ENCODE peak calls at places on chromosomes 1 and 21, in four cellular contexts. One of them, this sample, is unnamed.

GRCh38 chr1:212205843-212206242 is 79.4 kb upstream of the PPP2R5A start:
- DNase-seq in lower lobe of right lung: no peak
- DNase-seq in T-helper 2 cell: no peak
- DNase-seq in AG04449: no peak
- DNase-seq in this sample: no peak

GRCh38 chr21:45618846-45619485 is 24.6 kb upstream of the PCBP3 start:
- DNase-seq in lower lobe of right lung: no peak
- DNase-seq in T-helper 2 cell: no peak
- DNase-seq in AG04449: no peak
- DNase-seq in this sample: no peak

GRCh38 chr21:40689816-40690215 is 157.1 kb downstream of the DSCAM start:
- DNase-seq in lower lobe of right lung: no peak
- DNase-seq in T-helper 2 cell: no peak
- DNase-seq in AG04449: no peak
- DNase-seq in this sample: no peak

GRCh38 chr21:25689226-25689625 is 45.5 kb downstream of the ATP5PF start:
- DNase-seq in lower lobe of right lung: no peak
- DNase-seq in T-helper 2 cell: no peak
- DNase-seq in AG04449: no peak
- DNase-seq in this sample: no peak

GRCh38 chr1:154608522-154609294 is 722 bp upstream of the ADAR start:
- DNase-seq in lower lobe of right lung: no peak
- DNase-seq in T-helper 2 cell: peak
- DNase-seq in AG04449: no peak
- DNase-seq in this sample: no peak

GRCh38 chr21:14547834-14548513 is 1.9 kb upstream of the SAMSN1 start:
- DNase-seq in lower lobe of right lung: no peak
- DNase-seq in T-helper 2 cell: no peak
- DNase-seq in AG04449: no peak
- DNase-seq in this sample: no peak

GRCh38 chr21:45528981-45529784 is 13.1 kb downstream of the SLC19A1 start:
- DNase-seq in lower lobe of right lung: peak
- DNase-seq in T-helper 2 cell: no peak
- DNase-seq in AG04449: no peak
- DNase-seq in this sample: no peak

GRCh38 chr1:198669023-198669698 is 30.3 kb downstream of the PTPRC start:
- DNase-seq in lower lobe of right lung: no peak
- DNase-seq in T-helper 2 cell: no peak
- DNase-seq in AG04449: peak
- DNase-seq in this sample: peak

GRCh38 chr1:210291088-210291487 is 37.6 kb upstream of the HHAT start:
- DNase-seq in lower lobe of right lung: no peak
- DNase-seq in T-helper 2 cell: no peak
- DNase-seq in AG04449: no peak
- DNase-seq in this sample: no peak

GRCh38 chr1:228101994-228102790 is 933 bp downstream of the C1orf35 start:
- DNase-seq in lower lobe of right lung: no peak
- DNase-seq in T-helper 2 cell: peak
- DNase-seq in AG04449: no peak
- DNase-seq in this sample: no peak

GRCh38 chr1:206469933-206470691 is at the start of gene IKBKE:
- DNase-seq in lower lobe of right lung: peak
- DNase-seq in T-helper 2 cell: peak
- DNase-seq in AG04449: no peak
- DNase-seq in this sample: peak

GRCh38 chr1:234874291-234875288 is 254.0 kb downstream of the TOMM20 start:
- DNase-seq in lower lobe of right lung: peak
- DNase-seq in T-helper 2 cell: no peak
- DNase-seq in AG04449: no peak
- DNase-seq in this sample: no peak

GRCh38 chr1:205488074-205488723 is 16.3 kb upstream of the CDK18 start:
- DNase-seq in lower lobe of right lung: no peak
- DNase-seq in T-helper 2 cell: peak
- DNase-seq in AG04449: no peak
- DNase-seq in this sample: no peak

GRCh38 chr1:56123421-56123820 is 455.9 kb downstream of the PLPP3 start:
- DNase-seq in lower lobe of right lung: no peak
- DNase-seq in T-helper 2 cell: no peak
- DNase-seq in AG04449: no peak
- DNase-seq in this sample: no peak

GRCh38 chr1:42971848-42972291 is 13.2 kb upstream of the SLC2A1 start:
- DNase-seq in lower lobe of right lung: no peak
- DNase-seq in T-helper 2 cell: no peak
- DNase-seq in AG04449: peak
- DNase-seq in this sample: peak

GRCh38 chr21:45224189-45224938 is 63.3 kb downstream of the POFUT2 start:
- DNase-seq in lower lobe of right lung: no peak
- DNase-seq in T-helper 2 cell: peak
- DNase-seq in AG04449: no peak
- DNase-seq in this sample: no peak

GRCh38 chr1:159879977-159880376 is 17.5 kb upstream of the VSIG8 start:
- DNase-seq in lower lobe of right lung: no peak
- DNase-seq in T-helper 2 cell: no peak
- DNase-seq in AG04449: no peak
- DNase-seq in this sample: peak

GRCh38 chr1:168734946-168735345 is 5.9 kb upstream of the DPT start:
- DNase-seq in lower lobe of right lung: no peak
- DNase-seq in T-helper 2 cell: no peak
- DNase-seq in AG04449: no peak
- DNase-seq in this sample: no peak

GRCh38 chr1:78370779-78371482 is 119.8 kb upstream of the PTGFR start:
- DNase-seq in lower lobe of right lung: no peak
- DNase-seq in T-helper 2 cell: no peak
- DNase-seq in AG04449: no peak
- DNase-seq in this sample: no peak

GRCh38 chr1:89274431-89274857 is 1.8 kb upstream of the GBP5 start:
- DNase-seq in lower lobe of right lung: no peak
- DNase-seq in T-helper 2 cell: no peak
- DNase-seq in AG04449: no peak
- DNase-seq in this sample: no peak

GRCh38 chr1:30315185-30315960 is 408.0 kb downstream of the MATN1 start:
- DNase-seq in lower lobe of right lung: no peak
- DNase-seq in T-helper 2 cell: no peak
- DNase-seq in AG04449: no peak
- DNase-seq in this sample: no peak

This sample was measured in AG04450.